ENCODE peak calls at places on chromosomes 6 and 20, in eight cellular contexts. One of them, this sample, is unnamed.

GRCh38 chr6:16129623-16130243 is 847 bp downstream of the MYLIP start:
- DNase-seq in CD8-positive, alpha-beta memory T cell: peak; percentile 25
- DNase-seq in mesenchymal stem cell: no peak
- DNase-seq in retina: peak; percentile 69
- DNase-seq in NCI-H1105: peak; percentile 40
- DNase-seq in left colon: peak; percentile 60
- DNase-seq in cardiac muscle cell: peak; percentile 33
- DNase-seq in activated CD4-positive, CD25-positive, alpha-beta regulatory T cell: peak; percentile 45
- DNase-seq in this sample: no peak

GRCh38 chr6:63504777-63505384 is 67.4 kb upstream of the LOC128125822 start:
- DNase-seq in CD8-positive, alpha-beta memory T cell: no peak
- DNase-seq in mesenchymal stem cell: no peak
- DNase-seq in retina: no peak
- DNase-seq in NCI-H1105: no peak
- DNase-seq in left colon: no peak
- DNase-seq in cardiac muscle cell: no peak
- DNase-seq in activated CD4-positive, CD25-positive, alpha-beta regulatory T cell: no peak
- DNase-seq in this sample: no peak

GRCh38 chr6:82185948-82186347 is 61.6 kb downstream of the IBTK start:
- DNase-seq in CD8-positive, alpha-beta memory T cell: no peak
- DNase-seq in mesenchymal stem cell: no peak
- DNase-seq in retina: no peak
- DNase-seq in NCI-H1105: no peak
- DNase-seq in left colon: no peak
- DNase-seq in cardiac muscle cell: peak; percentile 15
- DNase-seq in activated CD4-positive, CD25-positive, alpha-beta regulatory T cell: no peak
- DNase-seq in this sample: no peak

GRCh38 chr20:37669773-37670236 is 24.0 kb upstream of the CTNNBL1 start:
- DNase-seq in CD8-positive, alpha-beta memory T cell: no peak
- DNase-seq in mesenchymal stem cell: no peak
- DNase-seq in retina: peak; percentile 32
- DNase-seq in NCI-H1105: no peak
- DNase-seq in left colon: no peak
- DNase-seq in cardiac muscle cell: no peak
- DNase-seq in activated CD4-positive, CD25-positive, alpha-beta regulatory T cell: no peak
- DNase-seq in this sample: no peak

GRCh38 chr20:34249291-34249690 is 8.1 kb downstream of the ASIP start:
- DNase-seq in CD8-positive, alpha-beta memory T cell: no peak
- DNase-seq in mesenchymal stem cell: peak; percentile 60
- DNase-seq in retina: no peak
- DNase-seq in NCI-H1105: no peak
- DNase-seq in left colon: no peak
- DNase-seq in cardiac muscle cell: peak; percentile 72
- DNase-seq in activated CD4-positive, CD25-positive, alpha-beta regulatory T cell: no peak
- DNase-seq in this sample: no peak

GRCh38 chr6:70436320-70436719 is 23.0 kb downstream of the FAM135A start:
- DNase-seq in CD8-positive, alpha-beta memory T cell: no peak
- DNase-seq in mesenchymal stem cell: no peak
- DNase-seq in retina: no peak
- DNase-seq in NCI-H1105: no peak
- DNase-seq in left colon: no peak
- DNase-seq in cardiac muscle cell: no peak
- DNase-seq in activated CD4-positive, CD25-positive, alpha-beta regulatory T cell: no peak
- DNase-seq in this sample: no peak

GRCh38 chr6:100512203-100512862 is 47.6 kb upstream of the SIM1 start:
- DNase-seq in CD8-positive, alpha-beta memory T cell: no peak
- DNase-seq in mesenchymal stem cell: peak; percentile 12
- DNase-seq in retina: no peak
- DNase-seq in NCI-H1105: no peak
- DNase-seq in left colon: no peak
- DNase-seq in cardiac muscle cell: peak; percentile 61
- DNase-seq in activated CD4-positive, CD25-positive, alpha-beta regulatory T cell: no peak
- DNase-seq in this sample: peak; percentile 8

GRCh38 chr20:9626357-9626756 is 112.0 kb downstream of the LAMP5 start:
- DNase-seq in CD8-positive, alpha-beta memory T cell: no peak
- DNase-seq in mesenchymal stem cell: no peak
- DNase-seq in retina: no peak
- DNase-seq in NCI-H1105: no peak
- DNase-seq in left colon: no peak
- DNase-seq in cardiac muscle cell: no peak
- DNase-seq in activated CD4-positive, CD25-positive, alpha-beta regulatory T cell: no peak
- DNase-seq in this sample: no peak

GRCh38 chr6:89580997-89581666 is 57.4 kb downstream of the LYRM2 start:
- DNase-seq in CD8-positive, alpha-beta memory T cell: no peak
- DNase-seq in mesenchymal stem cell: no peak
- DNase-seq in retina: no peak
- DNase-seq in NCI-H1105: no peak
- DNase-seq in left colon: no peak
- DNase-seq in cardiac muscle cell: no peak
- DNase-seq in activated CD4-positive, CD25-positive, alpha-beta regulatory T cell: no peak
- DNase-seq in this sample: no peak

GRCh38 chr6:142947702-142948480 is 2.9 kb upstream of the HIVEP2 start:
- DNase-seq in CD8-positive, alpha-beta memory T cell: no peak
- DNase-seq in mesenchymal stem cell: no peak
- DNase-seq in retina: no peak
- DNase-seq in NCI-H1105: no peak
- DNase-seq in left colon: peak; percentile 16
- DNase-seq in cardiac muscle cell: no peak
- DNase-seq in activated CD4-positive, CD25-positive, alpha-beta regulatory T cell: no peak
- DNase-seq in this sample: no peak

GRCh38 chr6:24936641-24937317 is 1.0 kb upstream of the RIPOR2 start:
- DNase-seq in CD8-positive, alpha-beta memory T cell: peak; percentile 60
- DNase-seq in mesenchymal stem cell: no peak
- DNase-seq in retina: no peak
- DNase-seq in NCI-H1105: no peak
- DNase-seq in left colon: no peak
- DNase-seq in cardiac muscle cell: no peak
- DNase-seq in activated CD4-positive, CD25-positive, alpha-beta regulatory T cell: peak; percentile 20
- DNase-seq in this sample: no peak

GRCh38 chr6:24117016-24117415 is 9.0 kb upstream of the NRSN1 start:
- DNase-seq in CD8-positive, alpha-beta memory T cell: no peak
- DNase-seq in mesenchymal stem cell: no peak
- DNase-seq in retina: no peak
- DNase-seq in NCI-H1105: no peak
- DNase-seq in left colon: no peak
- DNase-seq in cardiac muscle cell: no peak
- DNase-seq in activated CD4-positive, CD25-positive, alpha-beta regulatory T cell: no peak
- DNase-seq in this sample: no peak

GRCh38 chr20:55782861-55783260 is 222.5 kb downstream of the CBLN4 start:
- DNase-seq in CD8-positive, alpha-beta memory T cell: no peak
- DNase-seq in mesenchymal stem cell: no peak
- DNase-seq in retina: peak; percentile 64
- DNase-seq in NCI-H1105: peak; percentile 12
- DNase-seq in left colon: no peak
- DNase-seq in cardiac muscle cell: no peak
- DNase-seq in activated CD4-positive, CD25-positive, alpha-beta regulatory T cell: no peak
- DNase-seq in this sample: no peak

GRCh38 chr6:11747021-11747420 is 31.6 kb downstream of the ADTRP start:
- DNase-seq in CD8-positive, alpha-beta memory T cell: no peak
- DNase-seq in mesenchymal stem cell: no peak
- DNase-seq in retina: no peak
- DNase-seq in NCI-H1105: no peak
- DNase-seq in left colon: no peak
- DNase-seq in cardiac muscle cell: no peak
- DNase-seq in activated CD4-positive, CD25-positive, alpha-beta regulatory T cell: no peak
- DNase-seq in this sample: no peak

GRCh38 chr20:62741701-62742491 is 33.3 kb downstream of the NTSR1 start:
- DNase-seq in CD8-positive, alpha-beta memory T cell: no peak
- DNase-seq in mesenchymal stem cell: no peak
- DNase-seq in retina: no peak
- DNase-seq in NCI-H1105: no peak
- DNase-seq in left colon: no peak
- DNase-seq in cardiac muscle cell: no peak
- DNase-seq in activated CD4-positive, CD25-positive, alpha-beta regulatory T cell: no peak
- DNase-seq in this sample: no peak

GRCh38 chr20:7937328-7937727 is 2.9 kb downstream of the HAO1 start:
- DNase-seq in CD8-positive, alpha-beta memory T cell: no peak
- DNase-seq in mesenchymal stem cell: no peak
- DNase-seq in retina: no peak
- DNase-seq in NCI-H1105: no peak
- DNase-seq in left colon: no peak
- DNase-seq in cardiac muscle cell: no peak
- DNase-seq in activated CD4-positive, CD25-positive, alpha-beta regulatory T cell: no peak
- DNase-seq in this sample: no peak

GRCh38 chr6:65117854-65118409 is 589.1 kb downstream of the EYS start:
- DNase-seq in CD8-positive, alpha-beta memory T cell: no peak
- DNase-seq in mesenchymal stem cell: no peak
- DNase-seq in retina: no peak
- DNase-seq in NCI-H1105: no peak
- DNase-seq in left colon: no peak
- DNase-seq in cardiac muscle cell: no peak
- DNase-seq in activated CD4-positive, CD25-positive, alpha-beta regulatory T cell: no peak
- DNase-seq in this sample: no peak

GRCh38 chr20:21147593-21147992 is 21.7 kb downstream of the KIZ start:
- DNase-seq in CD8-positive, alpha-beta memory T cell: no peak
- DNase-seq in mesenchymal stem cell: peak; percentile 12
- DNase-seq in retina: no peak
- DNase-seq in NCI-H1105: no peak
- DNase-seq in left colon: no peak
- DNase-seq in cardiac muscle cell: peak; percentile 31
- DNase-seq in activated CD4-positive, CD25-positive, alpha-beta regulatory T cell: no peak
- DNase-seq in this sample: no peak

GRCh38 chr6:114377881-114378280 is 35.1 kb upstream of the HS3ST5 start:
- DNase-seq in CD8-positive, alpha-beta memory T cell: no peak
- DNase-seq in mesenchymal stem cell: no peak
- DNase-seq in retina: no peak
- DNase-seq in NCI-H1105: no peak
- DNase-seq in left colon: no peak
- DNase-seq in cardiac muscle cell: no peak
- DNase-seq in activated CD4-positive, CD25-positive, alpha-beta regulatory T cell: no peak
- DNase-seq in this sample: no peak

GRCh38 chr20:51365670-51366069 is 176.8 kb downstream of the NFATC2 start:
- DNase-seq in CD8-positive, alpha-beta memory T cell: no peak
- DNase-seq in mesenchymal stem cell: peak; percentile 89
- DNase-seq in retina: no peak
- DNase-seq in NCI-H1105: no peak
- DNase-seq in left colon: no peak
- DNase-seq in cardiac muscle cell: peak; percentile 76
- DNase-seq in activated CD4-positive, CD25-positive, alpha-beta regulatory T cell: no peak
- DNase-seq in this sample: peak; percentile 53

GRCh38 chr6:108115598-108116058 is 41.1 kb upstream of the OSTM1 start:
- DNase-seq in CD8-positive, alpha-beta memory T cell: no peak
- DNase-seq in mesenchymal stem cell: peak; percentile 39
- DNase-seq in retina: peak; percentile 75
- DNase-seq in NCI-H1105: peak; percentile 33
- DNase-seq in left colon: peak; percentile 65
- DNase-seq in cardiac muscle cell: peak; percentile 55
- DNase-seq in activated CD4-positive, CD25-positive, alpha-beta regulatory T cell: no peak
- DNase-seq in this sample: no peak

GRCh38 chr6:35427851-35428321 is 24.3 kb upstream of the FANCE start:
- DNase-seq in CD8-positive, alpha-beta memory T cell: no peak
- DNase-seq in mesenchymal stem cell: peak; percentile 41
- DNase-seq in retina: no peak
- DNase-seq in NCI-H1105: no peak
- DNase-seq in left colon: no peak
- DNase-seq in cardiac muscle cell: peak; percentile 31
- DNase-seq in activated CD4-positive, CD25-positive, alpha-beta regulatory T cell: no peak
- DNase-seq in this sample: peak; percentile 69

GRCh38 chr6:4603291-4603690 is 172.9 kb upstream of the CDYL start:
- DNase-seq in CD8-positive, alpha-beta memory T cell: no peak
- DNase-seq in mesenchymal stem cell: peak; percentile 92
- DNase-seq in retina: no peak
- DNase-seq in NCI-H1105: no peak
- DNase-seq in left colon: no peak
- DNase-seq in cardiac muscle cell: peak; percentile 97
- DNase-seq in activated CD4-positive, CD25-positive, alpha-beta regulatory T cell: no peak
- DNase-seq in this sample: no peak

GRCh38 chr6:36724514-36725385 is 27.1 kb downstream of the RAB44 start:
- DNase-seq in CD8-positive, alpha-beta memory T cell: no peak
- DNase-seq in mesenchymal stem cell: peak; percentile 75
- DNase-seq in retina: no peak
- DNase-seq in NCI-H1105: peak; percentile 81
- DNase-seq in left colon: peak; percentile 91
- DNase-seq in cardiac muscle cell: peak; percentile 77
- DNase-seq in activated CD4-positive, CD25-positive, alpha-beta regulatory T cell: no peak
- DNase-seq in this sample: no peak

GRCh38 chr6:111418971-111419693 is 63.9 kb downstream of the REV3L start:
- DNase-seq in CD8-positive, alpha-beta memory T cell: no peak
- DNase-seq in mesenchymal stem cell: peak; percentile 52
- DNase-seq in retina: no peak
- DNase-seq in NCI-H1105: no peak
- DNase-seq in left colon: no peak
- DNase-seq in cardiac muscle cell: peak; percentile 57
- DNase-seq in activated CD4-positive, CD25-positive, alpha-beta regulatory T cell: no peak
- DNase-seq in this sample: no peak

GRCh38 chr6:146965110-146965689 is 239.0 kb upstream of the STXBP5 start:
- DNase-seq in CD8-positive, alpha-beta memory T cell: no peak
- DNase-seq in mesenchymal stem cell: no peak
- DNase-seq in retina: no peak
- DNase-seq in NCI-H1105: no peak
- DNase-seq in left colon: no peak
- DNase-seq in cardiac muscle cell: no peak
- DNase-seq in activated CD4-positive, CD25-positive, alpha-beta regulatory T cell: no peak
- DNase-seq in this sample: no peak

GRCh38 chr6:43978473-43979360 is 148.5 kb downstream of the MRPL14 start:
- DNase-seq in CD8-positive, alpha-beta memory T cell: no peak
- DNase-seq in mesenchymal stem cell: no peak
- DNase-seq in retina: no peak
- DNase-seq in NCI-H1105: no peak
- DNase-seq in left colon: no peak
- DNase-seq in cardiac muscle cell: peak; percentile 35
- DNase-seq in activated CD4-positive, CD25-positive, alpha-beta regulatory T cell: no peak
- DNase-seq in this sample: no peak

GRCh38 chr20:32474967-32475819 is 109.9 kb downstream of the NOL4L start:
- DNase-seq in CD8-positive, alpha-beta memory T cell: no peak
- DNase-seq in mesenchymal stem cell: peak; percentile 95
- DNase-seq in retina: peak; percentile 88
- DNase-seq in NCI-H1105: no peak
- DNase-seq in left colon: peak; percentile 93
- DNase-seq in cardiac muscle cell: peak; percentile 100
- DNase-seq in activated CD4-positive, CD25-positive, alpha-beta regulatory T cell: no peak
- DNase-seq in this sample: peak; percentile 80

GRCh38 chr6:146870765-146871164 is 272.0 kb downstream of the ADGB start:
- DNase-seq in CD8-positive, alpha-beta memory T cell: no peak
- DNase-seq in mesenchymal stem cell: no peak
- DNase-seq in retina: no peak
- DNase-seq in NCI-H1105: no peak
- DNase-seq in left colon: no peak
- DNase-seq in cardiac muscle cell: no peak
- DNase-seq in activated CD4-positive, CD25-positive, alpha-beta regulatory T cell: no peak
- DNase-seq in this sample: no peak

GRCh38 chr6:7419065-7419464 is 29.5 kb downstream of the RIOK1 start:
- DNase-seq in CD8-positive, alpha-beta memory T cell: no peak
- DNase-seq in mesenchymal stem cell: peak; percentile 75
- DNase-seq in retina: no peak
- DNase-seq in NCI-H1105: no peak
- DNase-seq in left colon: no peak
- DNase-seq in cardiac muscle cell: no peak
- DNase-seq in activated CD4-positive, CD25-positive, alpha-beta regulatory T cell: no peak
- DNase-seq in this sample: no peak

GRCh38 chr6:52046456-52046855 is 41.0 kb downstream of the PKHD1 start:
- DNase-seq in CD8-positive, alpha-beta memory T cell: no peak
- DNase-seq in mesenchymal stem cell: no peak
- DNase-seq in retina: no peak
- DNase-seq in NCI-H1105: no peak
- DNase-seq in left colon: no peak
- DNase-seq in cardiac muscle cell: no peak
- DNase-seq in activated CD4-positive, CD25-positive, alpha-beta regulatory T cell: no peak
- DNase-seq in this sample: no peak

GRCh38 chr20:32564921-32565734 is 20.0 kb downstream of the NOL4L start:
- DNase-seq in CD8-positive, alpha-beta memory T cell: no peak
- DNase-seq in mesenchymal stem cell: peak; percentile 72
- DNase-seq in retina: no peak
- DNase-seq in NCI-H1105: no peak
- DNase-seq in left colon: peak; percentile 35
- DNase-seq in cardiac muscle cell: no peak
- DNase-seq in activated CD4-positive, CD25-positive, alpha-beta regulatory T cell: no peak
- DNase-seq in this sample: no peak

GRCh38 chr6:3414704-3415453 is 42.0 kb downstream of the SLC22A23 start:
- DNase-seq in CD8-positive, alpha-beta memory T cell: peak; percentile 20
- DNase-seq in mesenchymal stem cell: peak; percentile 51
- DNase-seq in retina: no peak
- DNase-seq in NCI-H1105: no peak
- DNase-seq in left colon: no peak
- DNase-seq in cardiac muscle cell: peak; percentile 66
- DNase-seq in activated CD4-positive, CD25-positive, alpha-beta regulatory T cell: no peak
- DNase-seq in this sample: no peak

GRCh38 chr20:43508604-43509040 is 1.1 kb downstream of the L3MBTL1 start:
- DNase-seq in CD8-positive, alpha-beta memory T cell: no peak
- DNase-seq in mesenchymal stem cell: peak; percentile 34
- DNase-seq in retina: peak; percentile 11
- DNase-seq in NCI-H1105: no peak
- DNase-seq in left colon: peak; percentile 6
- DNase-seq in cardiac muscle cell: peak; percentile 10
- DNase-seq in activated CD4-positive, CD25-positive, alpha-beta regulatory T cell: no peak
- DNase-seq in this sample: no peak

This sample was measured in amniotic stem cell.